ENCODE peak calls at places on chromosomes 6 and 20, in eight cellular contexts. One of them, this sample, is unnamed.

GRCh38 chr6:147924598-147924997 is 416.1 kb downstream of the SAMD5 start:
- DNase-seq in heart right ventricle: no peak
- DNase-seq in lower leg skin: no peak
- DNase-seq in endodermal cell: no peak
- DNase-seq in ovary: no peak
- DNase-seq in astrocyte of the cerebellum: no peak
- DNase-seq in tibial nerve: no peak
- DNase-seq in stomach: no peak
- DNase-seq in this sample: no peak

GRCh38 chr6:127367023-127367375 is 23.6 kb upstream of the ECHDC1 start:
- DNase-seq in heart right ventricle: no peak
- DNase-seq in lower leg skin: no peak
- DNase-seq in endodermal cell: no peak
- DNase-seq in ovary: no peak
- DNase-seq in astrocyte of the cerebellum: no peak
- DNase-seq in tibial nerve: no peak
- DNase-seq in stomach: no peak
- DNase-seq in this sample: no peak

GRCh38 chr6:106397441-106397840 is 36.9 kb downstream of the CRYBG1 start:
- DNase-seq in heart right ventricle: no peak
- DNase-seq in lower leg skin: no peak
- DNase-seq in endodermal cell: no peak
- DNase-seq in ovary: no peak
- DNase-seq in astrocyte of the cerebellum: no peak
- DNase-seq in tibial nerve: no peak
- DNase-seq in stomach: no peak
- DNase-seq in this sample: no peak

GRCh38 chr6:158697798-158698197 is 47.9 kb downstream of the SYTL3 start:
- DNase-seq in heart right ventricle: no peak
- DNase-seq in lower leg skin: no peak
- DNase-seq in endodermal cell: peak
- DNase-seq in ovary: no peak
- DNase-seq in astrocyte of the cerebellum: no peak
- DNase-seq in tibial nerve: no peak
- DNase-seq in stomach: no peak
- DNase-seq in this sample: no peak

GRCh38 chr6:168018664-168019063 is 21.2 kb downstream of the KIF25 start:
- DNase-seq in heart right ventricle: no peak
- DNase-seq in lower leg skin: peak
- DNase-seq in endodermal cell: no peak
- DNase-seq in ovary: no peak
- DNase-seq in astrocyte of the cerebellum: no peak
- DNase-seq in tibial nerve: no peak
- DNase-seq in stomach: no peak
- DNase-seq in this sample: no peak

GRCh38 chr6:47105469-47106188 is 63.5 kb upstream of the ADGRF1 start:
- DNase-seq in heart right ventricle: no peak
- DNase-seq in lower leg skin: no peak
- DNase-seq in endodermal cell: peak
- DNase-seq in ovary: no peak
- DNase-seq in astrocyte of the cerebellum: no peak
- DNase-seq in tibial nerve: no peak
- DNase-seq in stomach: no peak
- DNase-seq in this sample: no peak

GRCh38 chr20:34268145-34268544 is 26.9 kb downstream of the ASIP start:
- DNase-seq in heart right ventricle: no peak
- DNase-seq in lower leg skin: no peak
- DNase-seq in endodermal cell: no peak
- DNase-seq in ovary: no peak
- DNase-seq in astrocyte of the cerebellum: no peak
- DNase-seq in tibial nerve: no peak
- DNase-seq in stomach: no peak
- DNase-seq in this sample: no peak

GRCh38 chr20:41299899-41300298 is 17.6 kb downstream of the ZHX3 start:
- DNase-seq in heart right ventricle: no peak
- DNase-seq in lower leg skin: no peak
- DNase-seq in endodermal cell: no peak
- DNase-seq in ovary: no peak
- DNase-seq in astrocyte of the cerebellum: no peak
- DNase-seq in tibial nerve: no peak
- DNase-seq in stomach: no peak
- DNase-seq in this sample: no peak

GRCh38 chr20:49790077-49790798 is 22.4 kb upstream of the SLC9A8 start:
- DNase-seq in heart right ventricle: peak
- DNase-seq in lower leg skin: no peak
- DNase-seq in endodermal cell: peak
- DNase-seq in ovary: peak
- DNase-seq in astrocyte of the cerebellum: no peak
- DNase-seq in tibial nerve: no peak
- DNase-seq in stomach: no peak
- DNase-seq in this sample: no peak

GRCh38 chr6:17032595-17033591 is 69.0 kb upstream of the STMND1 start:
- DNase-seq in heart right ventricle: no peak
- DNase-seq in lower leg skin: peak
- DNase-seq in endodermal cell: no peak
- DNase-seq in ovary: peak
- DNase-seq in astrocyte of the cerebellum: peak
- DNase-seq in tibial nerve: peak
- DNase-seq in stomach: peak
- DNase-seq in this sample: peak

GRCh38 chr20:48180637-48181036 is 395.4 kb upstream of the SULF2 start:
- DNase-seq in heart right ventricle: no peak
- DNase-seq in lower leg skin: no peak
- DNase-seq in endodermal cell: no peak
- DNase-seq in ovary: no peak
- DNase-seq in astrocyte of the cerebellum: peak
- DNase-seq in tibial nerve: no peak
- DNase-seq in stomach: no peak
- DNase-seq in this sample: no peak

DNA sequence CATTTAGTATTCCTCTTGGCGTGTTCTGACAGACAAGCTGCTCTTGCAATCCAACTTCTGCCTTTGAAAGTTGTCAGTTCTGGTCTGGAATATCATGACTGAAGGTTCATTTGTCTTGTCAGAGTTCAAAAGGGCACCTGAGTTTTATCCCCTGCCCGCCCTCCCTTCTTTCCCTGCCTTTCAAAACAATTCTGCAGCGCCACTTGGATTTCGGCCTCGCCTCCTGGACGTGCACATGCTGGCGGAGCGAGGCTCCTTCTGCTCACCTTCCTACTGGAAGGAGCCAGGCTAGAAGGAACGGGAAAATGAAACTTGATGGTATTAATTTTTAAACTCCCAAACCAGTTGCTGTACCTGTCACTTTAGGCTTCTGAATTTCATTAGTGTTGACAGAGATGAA is 55.7 kb upstream of the HDGFL1 start:
- DNase-seq in heart right ventricle: no peak
- DNase-seq in lower leg skin: no peak
- DNase-seq in endodermal cell: no peak
- DNase-seq in ovary: no peak
- DNase-seq in astrocyte of the cerebellum: no peak
- DNase-seq in tibial nerve: no peak
- DNase-seq in stomach: no peak
- DNase-seq in this sample: no peak
- TF ChIP-seq CTCF in heart right ventricle: no peak
- TF ChIP-seq CTCF in lower leg skin: no peak
- TF ChIP-seq CTCF in endodermal cell: no peak
- TF ChIP-seq CTCF in ovary: no peak
- TF ChIP-seq CTCF in astrocyte of the cerebellum: no peak
- TF ChIP-seq CTCF in tibial nerve: no peak
- TF ChIP-seq CTCF in stomach: no peak
- TF ChIP-seq CTCF in this sample: no peak

DNA sequence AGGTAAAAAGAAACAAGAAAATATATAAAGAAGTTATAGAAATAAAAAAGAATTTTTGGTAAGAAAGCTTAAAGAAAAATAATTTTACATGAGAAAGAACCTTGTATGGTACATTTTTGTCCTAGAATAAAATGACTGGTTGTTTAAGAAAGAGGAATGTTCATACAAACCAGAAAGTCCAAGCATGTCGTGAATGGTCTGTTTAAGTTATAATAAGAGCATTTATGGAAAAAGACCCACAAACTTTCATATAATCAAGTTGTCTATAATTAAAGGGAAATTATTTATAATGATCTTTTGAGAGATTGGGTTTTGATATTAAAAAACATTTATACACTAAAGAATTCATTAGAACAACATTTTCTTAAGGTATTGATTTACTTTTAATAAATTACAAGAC is 27.8 kb upstream of the FAM110A start:
- DNase-seq in heart right ventricle: no peak
- DNase-seq in lower leg skin: no peak
- DNase-seq in endodermal cell: no peak
- DNase-seq in ovary: no peak
- DNase-seq in astrocyte of the cerebellum: no peak
- DNase-seq in tibial nerve: no peak
- DNase-seq in stomach: no peak
- DNase-seq in this sample: no peak
- TF ChIP-seq CTCF in heart right ventricle: no peak
- TF ChIP-seq CTCF in lower leg skin: no peak
- TF ChIP-seq CTCF in endodermal cell: no peak
- TF ChIP-seq CTCF in ovary: no peak
- TF ChIP-seq CTCF in astrocyte of the cerebellum: no peak
- TF ChIP-seq CTCF in tibial nerve: no peak
- TF ChIP-seq CTCF in stomach: no peak
- TF ChIP-seq CTCF in this sample: no peak

GRCh38 chr20:57321142-57321541 is 8.5 kb upstream of the SPO11 start:
- DNase-seq in heart right ventricle: no peak
- DNase-seq in lower leg skin: no peak
- DNase-seq in endodermal cell: no peak
- DNase-seq in ovary: no peak
- DNase-seq in astrocyte of the cerebellum: no peak
- DNase-seq in tibial nerve: no peak
- DNase-seq in stomach: no peak
- DNase-seq in this sample: no peak
- TF ChIP-seq CTCF in heart right ventricle: no peak
- TF ChIP-seq CTCF in lower leg skin: no peak
- TF ChIP-seq CTCF in endodermal cell: no peak
- TF ChIP-seq CTCF in ovary: no peak
- TF ChIP-seq CTCF in astrocyte of the cerebellum: no peak
- TF ChIP-seq CTCF in tibial nerve: no peak
- TF ChIP-seq CTCF in stomach: no peak
- TF ChIP-seq CTCF in this sample: no peak

GRCh38 chr6:25469797-25470388 is 182.1 kb upstream of the SCGN start:
- DNase-seq in heart right ventricle: no peak
- DNase-seq in lower leg skin: no peak
- DNase-seq in endodermal cell: no peak
- DNase-seq in ovary: no peak
- DNase-seq in astrocyte of the cerebellum: no peak
- DNase-seq in tibial nerve: no peak
- DNase-seq in stomach: no peak
- DNase-seq in this sample: no peak
- TF ChIP-seq CTCF in heart right ventricle: no peak
- TF ChIP-seq CTCF in lower leg skin: no peak
- TF ChIP-seq CTCF in endodermal cell: peak
- TF ChIP-seq CTCF in ovary: no peak
- TF ChIP-seq CTCF in astrocyte of the cerebellum: peak
- TF ChIP-seq CTCF in tibial nerve: no peak
- TF ChIP-seq CTCF in stomach: peak
- TF ChIP-seq CTCF in this sample: no peak

DNA sequence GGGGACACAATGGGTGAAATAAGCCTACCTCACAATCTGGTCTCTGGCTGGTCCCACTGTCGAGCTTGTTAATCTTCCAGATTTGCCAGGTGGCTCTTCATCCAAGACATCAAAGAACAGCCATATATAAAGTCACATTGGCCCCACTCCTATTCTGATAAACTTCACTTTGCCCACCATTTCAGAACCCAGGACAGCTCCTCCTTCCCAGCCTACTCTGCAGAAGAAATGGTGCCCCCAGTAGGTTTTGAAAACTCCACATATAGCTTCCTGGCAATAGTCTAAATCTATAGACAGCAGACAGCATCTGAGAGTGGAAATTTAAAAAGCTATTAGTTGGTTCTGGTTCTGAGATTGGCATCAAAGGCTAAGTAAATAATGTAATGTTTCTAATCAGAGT is 143.1 kb upstream of the PCSK2 start:
- DNase-seq in heart right ventricle: no peak
- DNase-seq in lower leg skin: no peak
- DNase-seq in endodermal cell: peak
- DNase-seq in ovary: no peak
- DNase-seq in astrocyte of the cerebellum: no peak
- DNase-seq in tibial nerve: no peak
- DNase-seq in stomach: no peak
- DNase-seq in this sample: no peak
- TF ChIP-seq CTCF in heart right ventricle: no peak
- TF ChIP-seq CTCF in lower leg skin: no peak
- TF ChIP-seq CTCF in endodermal cell: no peak
- TF ChIP-seq CTCF in ovary: no peak
- TF ChIP-seq CTCF in astrocyte of the cerebellum: no peak
- TF ChIP-seq CTCF in tibial nerve: no peak
- TF ChIP-seq CTCF in stomach: no peak
- TF ChIP-seq CTCF in this sample: no peak

GRCh38 chr6:114690625-114691024 is 347.8 kb upstream of the HS3ST5 start:
- DNase-seq in heart right ventricle: no peak
- DNase-seq in lower leg skin: no peak
- DNase-seq in endodermal cell: no peak
- DNase-seq in ovary: no peak
- DNase-seq in astrocyte of the cerebellum: no peak
- DNase-seq in tibial nerve: no peak
- DNase-seq in stomach: no peak
- DNase-seq in this sample: no peak
- TF ChIP-seq CTCF in heart right ventricle: no peak
- TF ChIP-seq CTCF in lower leg skin: no peak
- TF ChIP-seq CTCF in endodermal cell: peak
- TF ChIP-seq CTCF in ovary: no peak
- TF ChIP-seq CTCF in astrocyte of the cerebellum: no peak
- TF ChIP-seq CTCF in tibial nerve: no peak
- TF ChIP-seq CTCF in stomach: no peak
- TF ChIP-seq CTCF in this sample: no peak

GRCh38 chr6:32393660-32394420 is 13.1 kb downstream of the BTNL2 start:
- DNase-seq in heart right ventricle: no peak
- DNase-seq in lower leg skin: no peak
- DNase-seq in endodermal cell: no peak
- DNase-seq in ovary: no peak
- DNase-seq in astrocyte of the cerebellum: no peak
- DNase-seq in tibial nerve: no peak
- DNase-seq in stomach: no peak
- DNase-seq in this sample: no peak
- TF ChIP-seq CTCF in heart right ventricle: peak
- TF ChIP-seq CTCF in lower leg skin: no peak
- TF ChIP-seq CTCF in endodermal cell: no peak
- TF ChIP-seq CTCF in ovary: no peak
- TF ChIP-seq CTCF in astrocyte of the cerebellum: no peak
- TF ChIP-seq CTCF in tibial nerve: no peak
- TF ChIP-seq CTCF in stomach: no peak
- TF ChIP-seq CTCF in this sample: no peak

GRCh38 chr20:52060794-52061714 is 130.5 kb downstream of the ZFP64 start:
- DNase-seq in heart right ventricle: no peak
- DNase-seq in lower leg skin: no peak
- DNase-seq in endodermal cell: peak
- DNase-seq in ovary: no peak
- DNase-seq in astrocyte of the cerebellum: no peak
- DNase-seq in tibial nerve: no peak
- DNase-seq in stomach: no peak
- DNase-seq in this sample: no peak

GRCh38 chr20:52062452-52063209 is 128.9 kb downstream of the ZFP64 start:
- DNase-seq in heart right ventricle: no peak
- DNase-seq in lower leg skin: no peak
- DNase-seq in endodermal cell: no peak
- DNase-seq in ovary: no peak
- DNase-seq in astrocyte of the cerebellum: no peak
- DNase-seq in tibial nerve: no peak
- DNase-seq in stomach: no peak
- DNase-seq in this sample: no peak

GRCh38 chr20:52064936-52065335 is 126.6 kb downstream of the ZFP64 start:
- DNase-seq in heart right ventricle: no peak
- DNase-seq in lower leg skin: no peak
- DNase-seq in endodermal cell: no peak
- DNase-seq in ovary: no peak
- DNase-seq in astrocyte of the cerebellum: no peak
- DNase-seq in tibial nerve: no peak
- DNase-seq in stomach: no peak
- DNase-seq in this sample: no peak
- TF ChIP-seq CTCF in heart right ventricle: no peak
- TF ChIP-seq CTCF in lower leg skin: no peak
- TF ChIP-seq CTCF in endodermal cell: no peak
- TF ChIP-seq CTCF in ovary: no peak
- TF ChIP-seq CTCF in astrocyte of the cerebellum: no peak
- TF ChIP-seq CTCF in tibial nerve: no peak
- TF ChIP-seq CTCF in stomach: no peak
- TF ChIP-seq CTCF in this sample: no peak

This sample was measured in omental fat pad.